ENCODE peak calls at places on chromosomes 3 and 15, in seven cellular contexts. A, B, X, O, Z, J and D are unnamed samples.

GRCh38 chr15:65782096-65782495 is 10.0 kb downstream of the DENND4A start:
- DNase-seq in A (no peak), B (no peak), X (no peak), O (no peak), Z (no peak), J (no peak), D (no peak)

GRCh38 chr3:63990733-63991132 is 32.6 kb downstream of the PSMD6 start:
- DNase-seq in A (no peak), B (no peak), X (no peak), O (no peak), Z (no peak), J (no peak), D (no peak)

GRCh38 chr15:90600954-90601353 is 71.2 kb downstream of the CRTC3 start:
- DNase-seq in A (no peak), B (no peak), X (no peak), O (no peak), Z (no peak), J (no peak), D (no peak)

GRCh38 chr3:15327941-15328340 is 4.4 kb downstream of the SH3BP5 start:
- DNase-seq in A (no peak), B (no peak), X (peak), O (no peak), Z (no peak), J (no peak), D (no peak)

GRCh38 chr3:188051801-188052228 is 102.1 kb upstream of the LPP start:
- DNase-seq in A (no peak), B (no peak), X (no peak), O (no peak), Z (no peak), J (no peak), D (no peak)

GRCh38 chr3:109257269-109257668 is 59.0 kb downstream of the DPPA2 start:
- DNase-seq in A (no peak), B (peak), X (no peak), O (no peak), Z (no peak), J (peak), D (peak)

GRCh38 chr3:108629974-108630373 is 40.5 kb downstream of the DZIP3 start:
- DNase-seq in A (no peak), B (no peak), X (no peak), O (no peak), Z (no peak), J (no peak), D (no peak)

GRCh38 chr3:2978977-2979732 is 131.0 kb downstream of the IL5RA start:
- DNase-seq in A (no peak), B (no peak), X (no peak), O (no peak), Z (no peak), J (no peak), D (no peak)

GRCh38 chr3:194212021-194212868 is 76.3 kb downstream of the HES1 start:
- DNase-seq in A (peak), B (no peak), X (no peak), O (no peak), Z (no peak), J (no peak), D (no peak)

GRCh38 chr3:42014949-42015533 is 53.1 kb upstream of the ULK4 start:
- DNase-seq in A (no peak), B (peak), X (peak), O (no peak), Z (no peak), J (no peak), D (no peak)

GRCh38 chr3:49805884-49806701 is 3.0 kb downstream of the INKA1 start:
- DNase-seq in A (no peak), B (no peak), X (peak), O (no peak), Z (no peak), J (no peak), D (no peak)

GRCh38 chr3:14423197-14423743 is 20.9 kb downstream of the SLC6A6 start:
- DNase-seq in A (no peak), B (no peak), X (no peak), O (no peak), Z (no peak), J (no peak), D (no peak)

GRCh38 chr3:44079916-44080315 is 161.8 kb upstream of the TOPAZ1 start:
- DNase-seq in A (no peak), B (no peak), X (no peak), O (no peak), Z (no peak), J (no peak), D (no peak)

GRCh38 chr3:102089904-102090492 is 240.7 kb downstream of the NFKBIZ start:
- DNase-seq in A (no peak), B (peak), X (no peak), O (peak), Z (no peak), J (peak), D (peak)

GRCh38 chr3:77945320-77945719 is 905.4 kb downstream of the ROBO2 start:
- DNase-seq in A (no peak), B (no peak), X (no peak), O (no peak), Z (no peak), J (no peak), D (no peak)

GRCh38 chr3:115804722-115805121 is 181.4 kb downstream of the GAP43 start:
- DNase-seq in A (no peak), B (peak), X (no peak), O (no peak), Z (no peak), J (no peak), D (peak)

GRCh38 chr3:114290911-114291901 is 2.6 kb upstream of the TIGIT start:
- DNase-seq in A (peak), B (peak), X (peak), O (peak), Z (peak), J (no peak), D (no peak)

GRCh38 chr15:63344737-63345390 is 36.8 kb downstream of the CA12 start:
- DNase-seq in A (no peak), B (no peak), X (no peak), O (no peak), Z (no peak), J (no peak), D (no peak)
- H3K4me3 ChIP-seq in A (no peak), B (no peak), X (no peak), O (no peak), Z (no peak), J (no peak), D (no peak)

GRCh38 chr15:74430510-74430951 is 3.2 kb downstream of the SEMA7A start:
- DNase-seq in A (no peak), B (no peak), X (no peak), O (no peak), Z (no peak), J (no peak), D (no peak)
- H3K4me3 ChIP-seq in A (no peak), B (peak), X (no peak), O (no peak), Z (no peak), J (peak), D (no peak)

GRCh38 chr15:67834593-67835348 is 5.1 kb downstream of the RNU6-1 start:
- DNase-seq in A (no peak), B (no peak), X (no peak), O (no peak), Z (no peak), J (no peak), D (no peak)
- H3K4me3 ChIP-seq in A (peak), B (no peak), X (peak), O (peak), Z (peak), J (no peak), D (peak)

GRCh38 chr3:197599089-197599765 is 43.5 kb upstream of the BDH1 start:
- DNase-seq in A (peak), B (peak), X (peak), O (peak), Z (no peak), J (peak), D (peak)
- H3K4me3 ChIP-seq in A (no peak), B (peak), X (no peak), O (peak), Z (peak), J (peak), D (peak)

GRCh38 chr3:35645189-35645588 is 5.9 kb downstream of the ARPP21 start:
- DNase-seq in A (no peak), B (no peak), X (no peak), O (no peak), Z (no peak), J (no peak), D (no peak)
- H3K4me3 ChIP-seq in A (no peak), B (no peak), X (no peak), O (no peak), Z (no peak), J (no peak), D (no peak)